ENCODE peak calls at places on chromosomes 13 and 19, in four cellular contexts. One of them, this sample, is unnamed.

GRCh38 chr13:96216543-96216942 is 126.6 kb downstream of the HS6ST3 start:
- DNase-seq in HepG2: no peak
- DNase-seq in GM12878: no peak
- DNase-seq in K562: no peak
- DNase-seq in this sample: peak; percentile 16

GRCh38 chr13:31807090-31807541 is 67.8 kb downstream of the RXFP2 start:
- DNase-seq in HepG2: no peak
- DNase-seq in GM12878: no peak
- DNase-seq in K562: no peak
- DNase-seq in this sample: no peak

GRCh38 chr13:103671547-103671946 is 605.3 kb upstream of the SLC10A2 start:
- DNase-seq in HepG2: no peak
- DNase-seq in GM12878: no peak
- DNase-seq in K562: no peak
- DNase-seq in this sample: no peak

GRCh38 chr13:28094311-28094710 is 6.1 kb downstream of the FLT3 start:
- DNase-seq in HepG2: no peak
- DNase-seq in GM12878: no peak
- DNase-seq in K562: no peak
- DNase-seq in this sample: no peak

GRCh38 chr19:24065243-24065642 is 21.7 kb upstream of the ZNF254 start:
- DNase-seq in HepG2: no peak
- DNase-seq in GM12878: no peak
- DNase-seq in K562: no peak
- DNase-seq in this sample: no peak

GRCh38 chr19:17706750-17707181 is 12.5 kb upstream of the MAP1S start:
- DNase-seq in HepG2: peak; percentile 46
- DNase-seq in GM12878: no peak
- DNase-seq in K562: peak; percentile 95
- DNase-seq in this sample: peak; percentile 93

GRCh38 chr19:11005521-11005920 is 44.7 kb downstream of the SMARCA4 start:
- DNase-seq in HepG2: no peak
- DNase-seq in GM12878: no peak
- DNase-seq in K562: no peak
- DNase-seq in this sample: no peak

GRCh38 chr13:107553838-107554237 is 661.5 kb downstream of the LIG4 start:
- DNase-seq in HepG2: no peak
- DNase-seq in GM12878: no peak
- DNase-seq in K562: no peak
- DNase-seq in this sample: no peak

GRCh38 chr13:102724923-102725322 is 30.1 kb upstream of the METTL21C start:
- DNase-seq in HepG2: peak; percentile 82
- DNase-seq in GM12878: no peak
- DNase-seq in K562: peak; percentile 27
- DNase-seq in this sample: no peak

GRCh38 chr13:36275190-36276002 is 22.2 kb downstream of the CCDC169 start:
- DNase-seq in HepG2: peak; percentile 50
- DNase-seq in GM12878: no peak
- DNase-seq in K562: no peak
- DNase-seq in this sample: no peak

GRCh38 chr13:76016799-76017198 is 380.7 kb downstream of the LMO7 start:
- DNase-seq in HepG2: peak; percentile 25
- DNase-seq in GM12878: no peak
- DNase-seq in K562: peak; percentile 13
- DNase-seq in this sample: peak; percentile 58

GRCh38 chr13:51380269-51380668 is 40.8 kb downstream of the SERPINE3 start:
- DNase-seq in HepG2: no peak
- DNase-seq in GM12878: no peak
- DNase-seq in K562: no peak
- DNase-seq in this sample: no peak

GRCh38 chr19:6272913-6273600 is 6.7 kb downstream of the MLLT1 start:
- DNase-seq in HepG2: no peak
- DNase-seq in GM12878: no peak
- DNase-seq in K562: peak; percentile 29
- DNase-seq in this sample: no peak

GRCh38 chr13:29936051-29936813 is 85.8 kb upstream of the UBL3 start:
- DNase-seq in HepG2: no peak
- DNase-seq in GM12878: no peak
- DNase-seq in K562: no peak
- DNase-seq in this sample: no peak

GRCh38 chr13:75986818-75987217 is 350.7 kb downstream of the LMO7 start:
- DNase-seq in HepG2: no peak
- DNase-seq in GM12878: peak; percentile 57
- DNase-seq in K562: no peak
- DNase-seq in this sample: no peak

GRCh38 chr13:104898484-104898883 is 1637.0 kb downstream of the EFNB2 start:
- DNase-seq in HepG2: no peak
- DNase-seq in GM12878: no peak
- DNase-seq in K562: no peak
- DNase-seq in this sample: no peak

GRCh38 chr13:50131998-50132936 is 117.0 kb downstream of the KCNRG start:
- DNase-seq in HepG2: no peak
- DNase-seq in GM12878: no peak
- DNase-seq in K562: no peak
- DNase-seq in this sample: peak; percentile 48

GRCh38 chr19:7294571-7295212 is 478 bp upstream of the INSR start:
- DNase-seq in HepG2: peak; percentile 65
- DNase-seq in GM12878: no peak
- DNase-seq in K562: peak; percentile 24
- DNase-seq in this sample: peak; percentile 53

GRCh38 chr13:86383561-86383960 is 584.3 kb upstream of the SLITRK6 start:
- DNase-seq in HepG2: no peak
- DNase-seq in GM12878: no peak
- DNase-seq in K562: no peak
- DNase-seq in this sample: no peak

GRCh38 chr13:44710576-44710975 is 134.4 kb upstream of the TSC22D1 start:
- DNase-seq in HepG2: no peak
- DNase-seq in GM12878: peak; percentile 5
- DNase-seq in K562: no peak
- DNase-seq in this sample: no peak

GRCh38 chr19:17327654-17328516 is 6.8 kb downstream of the ANO8 start:
- DNase-seq in HepG2: peak; percentile 13
- DNase-seq in GM12878: no peak
- DNase-seq in K562: peak; percentile 86
- DNase-seq in this sample: peak; percentile 93

GRCh38 chr13:94324409-94325147 is 154.9 kb downstream of the DCT start:
- DNase-seq in HepG2: no peak
- DNase-seq in GM12878: no peak
- DNase-seq in K562: no peak
- DNase-seq in this sample: no peak

GRCh38 chr19:5269279-5269678 is 71.3 kb downstream of the PTPRS start:
- DNase-seq in HepG2: no peak
- DNase-seq in GM12878: no peak
- DNase-seq in K562: no peak
- DNase-seq in this sample: no peak

GRCh38 chr19:11047856-11048255 is 41.4 kb upstream of the LDLR start:
- DNase-seq in HepG2: no peak
- DNase-seq in GM12878: no peak
- DNase-seq in K562: no peak
- DNase-seq in this sample: no peak

GRCh38 chr19:32877323-32877912 is 7.9 kb upstream of the SLC7A9 start:
- DNase-seq in HepG2: no peak
- DNase-seq in GM12878: no peak
- DNase-seq in K562: no peak
- DNase-seq in this sample: no peak

GRCh38 chr19:11540642-11541041 is 2.0 kb downstream of the CNN1 start:
- DNase-seq in HepG2: no peak
- DNase-seq in GM12878: no peak
- DNase-seq in K562: no peak
- DNase-seq in this sample: no peak

GRCh38 chr19:7434391-7434790 is 54.4 kb downstream of the PEX11G start:
- DNase-seq in HepG2: no peak
- DNase-seq in GM12878: no peak
- DNase-seq in K562: no peak
- DNase-seq in this sample: no peak

GRCh38 chr13:44431150-44431549 is 57.5 kb downstream of the SERP2 start:
- DNase-seq in HepG2: peak; percentile 70
- DNase-seq in GM12878: no peak
- DNase-seq in K562: no peak
- DNase-seq in this sample: no peak

GRCh38 chr13:113427562-113428468 is 25.5 kb downstream of the ADPRHL1 start:
- DNase-seq in HepG2: no peak
- DNase-seq in GM12878: no peak
- DNase-seq in K562: no peak
- DNase-seq in this sample: no peak

DNA sequence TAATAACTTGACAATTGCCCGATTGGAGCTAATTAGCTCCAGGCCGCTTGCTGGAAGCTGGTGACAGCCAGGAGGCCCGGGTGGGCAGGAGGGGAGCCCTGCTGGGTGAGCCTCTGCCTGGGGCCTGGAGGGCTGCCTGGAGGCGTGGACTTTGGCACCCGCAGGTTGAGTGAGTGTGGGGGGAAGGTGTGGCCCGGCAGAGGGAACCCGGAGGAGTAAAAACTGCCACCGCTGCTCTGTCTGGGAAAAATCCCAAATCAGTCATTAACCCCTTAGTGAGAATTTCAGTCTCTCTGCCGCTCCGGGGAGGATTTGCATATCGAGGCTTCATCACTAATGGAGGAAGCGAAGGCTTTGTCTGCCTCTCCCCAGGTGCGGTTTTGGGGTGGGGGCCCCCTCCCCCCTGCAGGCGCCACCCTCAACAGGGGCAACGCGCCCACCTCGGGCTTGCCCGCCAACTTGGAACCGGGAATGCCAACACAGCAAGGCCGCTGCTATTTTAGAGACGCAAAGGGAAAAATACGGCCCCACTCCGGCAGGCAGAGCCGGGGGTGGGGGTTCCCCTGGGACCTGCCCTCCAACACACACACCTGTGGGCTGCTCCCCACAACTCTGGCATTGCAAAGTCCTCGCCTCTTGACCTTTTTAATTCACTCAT is 6.2 kb downstream of the EFNA2 start:
- DNase-seq in HepG2: no peak
- DNase-seq in GM12878: no peak
- DNase-seq in K562: no peak
- DNase-seq in this sample: no peak
- TF ChIP-seq CBFB in HepG2: no peak
- TF ChIP-seq CBFB in GM12878: no peak
- TF ChIP-seq CBFB in K562: no peak
- TF ChIP-seq CBFB in this sample: no peak

DNA sequence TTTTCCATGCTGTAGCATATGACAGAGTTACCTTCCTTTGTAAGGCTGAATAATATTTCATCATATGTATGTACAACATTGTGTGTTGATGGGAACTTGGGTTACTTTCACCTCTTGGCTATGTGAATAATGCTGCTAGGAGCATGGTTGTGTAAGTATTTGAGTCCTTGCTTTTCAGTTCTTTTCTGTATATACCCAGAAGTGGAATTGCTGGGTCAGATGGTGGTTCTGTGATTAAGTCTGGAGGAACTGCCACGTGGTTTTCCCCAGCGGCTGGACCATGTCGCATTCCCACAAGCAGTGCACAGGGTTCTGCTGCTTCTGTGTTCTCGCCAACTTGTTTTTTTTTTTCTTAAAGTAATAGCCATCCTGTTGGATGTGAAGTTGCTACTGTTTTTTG is 101.1 kb upstream of the TEX29 start:
- DNase-seq in HepG2: no peak
- DNase-seq in GM12878: no peak
- DNase-seq in K562: no peak
- DNase-seq in this sample: no peak
- TF ChIP-seq CREB1 in HepG2: no peak
- TF ChIP-seq CREB1 in GM12878: no peak
- TF ChIP-seq CREB1 in K562: no peak
- TF ChIP-seq CREB1 in this sample: no peak

DNA sequence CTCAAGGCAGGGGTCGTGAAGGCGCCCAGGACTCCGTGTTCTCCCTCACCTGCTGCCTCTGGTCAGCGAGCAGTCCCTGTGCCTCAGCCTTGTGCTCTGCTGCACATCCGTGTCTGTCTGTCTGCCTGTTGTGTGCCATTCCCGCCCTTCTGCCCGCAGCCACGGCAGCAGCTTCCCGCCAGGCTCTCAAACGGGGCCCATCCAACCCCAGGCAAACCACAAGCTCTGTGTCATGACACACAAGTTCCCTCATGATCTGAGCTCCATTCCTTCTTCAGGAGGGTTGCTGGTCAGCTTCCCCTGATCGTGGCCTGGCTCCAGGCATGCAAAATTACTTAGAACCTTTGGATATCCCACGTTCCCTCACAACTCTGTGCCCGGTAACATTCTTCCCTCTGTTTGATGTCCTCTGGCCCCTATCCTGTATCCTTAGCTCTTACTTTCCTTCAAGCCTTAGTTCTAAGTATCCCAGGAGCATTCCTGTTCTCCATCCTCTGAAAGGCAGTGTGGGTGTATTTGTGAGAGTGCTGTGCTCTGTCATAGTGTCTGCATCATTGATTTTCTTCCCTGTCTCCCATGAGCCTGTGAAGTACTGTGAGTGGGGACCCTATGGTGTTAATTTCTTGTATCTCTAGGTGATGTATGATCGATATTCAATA is 3.2 kb downstream of the GPR183 start:
- DNase-seq in HepG2: no peak
- DNase-seq in GM12878: no peak
- DNase-seq in K562: no peak
- DNase-seq in this sample: no peak
- TF ChIP-seq CBFB in HepG2: no peak
- TF ChIP-seq CBFB in GM12878: peak; percentile 43
- TF ChIP-seq CBFB in K562: no peak
- TF ChIP-seq CBFB in this sample: no peak

DNA sequence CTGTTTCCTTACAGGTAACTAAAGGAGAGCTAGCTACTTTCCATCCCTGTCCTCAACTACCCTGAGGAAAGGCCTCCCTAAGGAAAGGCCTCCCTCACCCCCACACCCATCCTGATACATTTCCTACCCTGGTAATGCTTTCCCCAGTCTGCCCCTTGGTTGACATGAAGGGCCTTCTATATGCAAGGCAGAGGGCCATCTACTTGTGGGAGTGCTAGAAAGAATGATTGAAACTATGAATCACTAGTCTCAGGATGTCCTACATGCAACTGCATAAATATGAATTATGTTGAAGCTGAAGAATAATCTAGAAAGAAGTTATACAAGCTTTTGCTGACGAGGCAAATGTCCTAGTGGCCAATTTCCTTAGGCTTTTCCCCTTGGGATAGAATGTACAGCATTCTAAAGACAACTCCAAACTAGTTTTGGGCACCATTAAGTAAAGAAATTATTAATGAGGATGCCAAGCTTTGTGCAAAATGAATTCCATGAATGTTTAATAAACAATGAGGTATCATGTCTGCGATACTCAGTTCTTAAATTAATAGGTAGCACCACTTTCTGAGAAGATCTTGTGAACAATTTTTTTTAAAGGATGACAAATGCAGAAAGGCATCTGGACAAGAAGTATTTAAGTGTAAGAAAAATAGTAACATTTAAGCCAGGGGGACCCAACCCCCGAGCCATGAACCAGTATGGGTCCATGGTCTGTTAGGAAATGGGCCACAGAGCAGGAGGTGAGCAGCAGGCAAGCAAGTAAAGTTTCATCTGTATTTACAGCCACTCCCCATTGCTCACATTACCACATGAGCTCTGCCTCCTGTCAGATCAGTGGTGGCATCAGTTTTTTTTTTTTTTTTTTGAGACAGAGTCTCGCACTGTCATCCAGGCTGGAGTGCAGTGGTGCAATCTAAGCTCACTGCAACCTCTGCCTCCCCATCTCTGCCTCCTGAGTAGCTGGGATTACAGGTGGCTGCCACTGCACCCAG is 223.0 kb downstream of the LHFPL6 start:
- DNase-seq in HepG2: no peak
- DNase-seq in GM12878: no peak
- DNase-seq in K562: no peak
- DNase-seq in this sample: no peak
- TF ChIP-seq CREB1 in HepG2: no peak
- TF ChIP-seq CREB1 in GM12878: no peak
- TF ChIP-seq CREB1 in K562: no peak
- TF ChIP-seq CREB1 in this sample: no peak